ENCODE peak calls at places on chromosomes 12 and 14, in four cellular contexts. R, D, Y and E are unnamed samples.

GRCh38 chr14:55705651-55706340 is 125.8 kb downstream of the KTN1 start:
- DNase-seq in R (no peak), D (no peak), Y (no peak), E (no peak)

GRCh38 chr14:103109789-103110415 is 13.4 kb upstream of the TNFAIP2 start:
- DNase-seq in Y (no peak), D (peak; percentile 72), R (no peak), E (no peak)

GRCh38 chr14:98607341-98607910 is 664.6 kb downstream of the BCL11B start:
- DNase-seq in D (no peak), Y (no peak), R (no peak), E (no peak)

GRCh38 chr12:124640096-124640495 is 72.7 kb upstream of the NCOR2 start:
- DNase-seq in Y (no peak), D (peak; percentile 45), R (no peak), E (no peak)

GRCh38 chr12:1360812-1361211 is 233.6 kb downstream of the FBXL14 start:
- DNase-seq in D (peak; percentile 67), Y (no peak), R (no peak), E (no peak)

GRCh38 chr12:508795-509194 is 49.1 kb downstream of the B4GALNT3 start:
- DNase-seq in Y (no peak), D (no peak), R (no peak), E (no peak)

GRCh38 chr12:13573698-13574321 is 377.3 kb downstream of the EMP1 start:
- DNase-seq in D (peak; percentile 9), R (no peak), Y (no peak), E (no peak)

GRCh38 chr14:100203962-100204834 is 34.7 kb upstream of the YY1 start:
- DNase-seq in D (no peak), Y (no peak), R (no peak), E (no peak)

GRCh38 chr14:30125322-30125944 is 197.8 kb upstream of the PRKD1 start:
- DNase-seq in Y (no peak), R (no peak), D (no peak), E (no peak)

GRCh38 chr12:127957001-127957660 is 309.8 kb upstream of the TMEM132C start:
- DNase-seq in R (no peak), D (peak; percentile 62), Y (no peak), E (no peak)

GRCh38 chr14:67599698-67600561 is at the start of gene PIGH:
- DNase-seq in R (peak; percentile 92), D (peak; percentile 87), Y (peak; percentile 88), E (peak; percentile 97)

GRCh38 chr14:104885973-104886689 is 21.1 kb downstream of the CEP170B start:
- DNase-seq in D (no peak), Y (no peak), R (peak; percentile 62), E (peak; percentile 71)

GRCh38 chr12:29051221-29051620 is 97.9 kb upstream of the FAR2 start:
- DNase-seq in R (no peak), D (peak; percentile 40), Y (no peak), E (no peak)

GRCh38 chr14:101223147-101223546 is 319.6 kb upstream of the RTL1 start:
- DNase-seq in Y (peak; percentile 38), D (no peak), R (no peak), E (peak; percentile 13)

GRCh38 chr14:74697543-74697942 is 15.3 kb downstream of the AREL1 start:
- DNase-seq in R (no peak), D (peak; percentile 54), Y (no peak), E (no peak)

GRCh38 chr12:55929306-55929791 is 1.6 kb upstream of the DGKA start:
- DNase-seq in R (no peak), Y (peak; percentile 8), D (no peak), E (no peak)

GRCh38 chr12:97404549-97404948 is 58.1 kb upstream of the RMST start:
- DNase-seq in R (no peak), Y (peak; percentile 5), D (peak; percentile 42), E (no peak)

GRCh38 chr12:93442411-93443340 is 929 bp upstream of the UBE2N start:
- DNase-seq in R (no peak), Y (no peak), D (no peak), E (no peak)